ENCODE peak calls at places on chromosomes 1 and 21, in five cellular contexts. J is IMR-90, W is GM23338, P is uterus, C is Karpas-422. M is an unnamed sample.
A peak's percentile ranks its signal among the peaks of the same experiment; 100 is the strongest.

GRCh38 chr1:77430966-77431735 is 149.3 kb downstream of the AK5 start:
- DNase-seq in J (peak; percentile 21), W (no peak), P (no peak), C (no peak), M (no peak)

GRCh38 chr1:231601775-231602674 is 24.6 kb upstream of the DISC1 start:
- DNase-seq in J (peak; percentile 21), W (no peak), P (no peak), C (no peak), M (no peak)

GRCh38 chr21:41695513-41695912 is 71.3 kb downstream of the RIPK4 start:
- DNase-seq in J (no peak), W (no peak), P (no peak), C (no peak), M (no peak)

GRCh38 chr1:115811140-115811828 is 29.6 kb downstream of the NHLH2 start:
- DNase-seq in J (no peak), W (no peak), P (no peak), C (no peak), M (no peak)

GRCh38 chr21:40936771-40937261 is 89.9 kb upstream of the DSCAM start:
- DNase-seq in J (no peak), W (no peak), P (no peak), C (no peak), M (no peak)

GRCh38 chr1:198794498-198794897 is 155.7 kb downstream of the PTPRC start:
- DNase-seq in J (peak; percentile 85), W (no peak), P (no peak), C (no peak), M (no peak)

GRCh38 chr1:48047116-48047515 is 49.9 kb upstream of the TRABD2B start:
- DNase-seq in J (no peak), W (no peak), P (no peak), C (no peak), M (no peak)

GRCh38 chr1:25031966-25032667 is 102.0 kb upstream of the RUNX3 start:
- DNase-seq in J (peak; percentile 63), W (no peak), P (no peak), C (peak; percentile 95), M (peak; percentile 68)

GRCh38 chr1:5865774-5866173 is 126.5 kb downstream of the NPHP4 start:
- DNase-seq in J (no peak), W (no peak), P (no peak), C (no peak), M (no peak)

GRCh38 chr1:232238009-232238408 is 391.9 kb downstream of the SIPA1L2 start:
- DNase-seq in J (no peak), W (no peak), P (no peak), C (no peak), M (no peak)

GRCh38 chr1:14254184-14254583 is 344.3 kb upstream of the KAZN start:
- DNase-seq in J (no peak), W (no peak), P (peak; percentile 24), C (peak; percentile 97), M (no peak)

GRCh38 chr1:167722152-167722869 is 529 bp downstream of the MPZL1 start:
- DNase-seq in J (peak; percentile 19), W (peak; percentile 75), P (no peak), C (peak; percentile 57), M (peak; percentile 43)

GRCh38 chr1:110060034-110060661 is 10.3 kb downstream of the ALX3 start:
- DNase-seq in J (no peak), W (peak; percentile 81), P (no peak), C (peak; percentile 91), M (peak; percentile 73)

GRCh38 chr1:11046270-11046566 is 821 bp downstream of the MASP2 start:
- DNase-seq in J (no peak), W (no peak), P (peak; percentile 8), C (no peak), M (no peak)

GRCh38 chr1:29670752-29671151 is 434.4 kb downstream of the PTPRU start:
- DNase-seq in J (no peak), W (no peak), P (no peak), C (no peak), M (no peak)

GRCh38 chr1:1213153-1213918 is 617 bp downstream of the TNFRSF4 start:
- DNase-seq in J (no peak), W (no peak), P (no peak), C (no peak), M (peak; percentile 69)

GRCh38 chr21:27060190-27060589 is 93.3 kb upstream of the ADAMTS5 start:
- DNase-seq in J (peak; percentile 82), W (no peak), P (no peak), C (no peak), M (no peak)

GRCh38 chr1:156912861-156913808 is 7.3 kb upstream of the LRRC71 start:
- DNase-seq in J (no peak), W (peak; percentile 79), P (no peak), C (no peak), M (no peak)

GRCh38 chr1:203440780-203441179 is 34.8 kb upstream of the PRELP start:
- DNase-seq in J (peak; percentile 72), W (peak; percentile 32), P (peak; percentile 81), C (peak; percentile 80), M (peak; percentile 78)

GRCh38 chr1:184567648-184568047 is 180.8 kb downstream of the C1orf21 start:
- DNase-seq in J (peak; percentile 11), W (no peak), P (no peak), C (no peak), M (no peak)

GRCh38 chr1:184559117-184559713 is 172.4 kb downstream of the C1orf21 start:
- DNase-seq in J (no peak), W (no peak), P (no peak), C (no peak), M (no peak)

GRCh38 chr1:184567016-184567415 is 180.2 kb downstream of the C1orf21 start:
- DNase-seq in J (no peak), W (no peak), P (no peak), C (no peak), M (no peak)

GRCh38 chr1:184562801-184563200 is 176.0 kb downstream of the C1orf21 start:
- DNase-seq in J (no peak), W (no peak), P (no peak), C (no peak), M (no peak)

DNA sequence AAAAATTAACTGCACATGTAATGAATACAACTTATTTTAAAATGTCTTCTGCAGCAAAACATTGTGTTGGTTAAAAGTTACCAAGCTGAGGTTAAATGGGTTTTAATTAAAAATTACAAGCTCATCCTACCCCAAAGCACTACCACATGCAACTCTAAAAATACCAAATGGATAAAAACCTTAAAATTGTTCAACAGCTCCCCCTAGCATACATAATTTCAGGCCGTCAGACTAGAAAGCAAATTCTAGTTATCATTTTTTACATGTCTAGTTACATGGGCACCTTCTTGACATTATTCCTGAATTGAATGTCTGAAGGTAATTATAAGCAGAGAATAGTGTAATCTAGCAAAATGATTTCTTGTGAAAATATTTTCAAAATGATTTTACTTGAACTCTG is 176.5 kb downstream of the C1orf21 start:
- DNase-seq in J (peak; percentile 40), W (no peak), P (no peak), C (peak; percentile 53), M (no peak)
- H3K27ac ChIP-seq in J (no peak overlapping the region), W (no peak overlapping the region), P (peak overlapping the region; percentile 69), C (no peak overlapping the region), M (peak overlapping the region; percentile 33)

DNA sequence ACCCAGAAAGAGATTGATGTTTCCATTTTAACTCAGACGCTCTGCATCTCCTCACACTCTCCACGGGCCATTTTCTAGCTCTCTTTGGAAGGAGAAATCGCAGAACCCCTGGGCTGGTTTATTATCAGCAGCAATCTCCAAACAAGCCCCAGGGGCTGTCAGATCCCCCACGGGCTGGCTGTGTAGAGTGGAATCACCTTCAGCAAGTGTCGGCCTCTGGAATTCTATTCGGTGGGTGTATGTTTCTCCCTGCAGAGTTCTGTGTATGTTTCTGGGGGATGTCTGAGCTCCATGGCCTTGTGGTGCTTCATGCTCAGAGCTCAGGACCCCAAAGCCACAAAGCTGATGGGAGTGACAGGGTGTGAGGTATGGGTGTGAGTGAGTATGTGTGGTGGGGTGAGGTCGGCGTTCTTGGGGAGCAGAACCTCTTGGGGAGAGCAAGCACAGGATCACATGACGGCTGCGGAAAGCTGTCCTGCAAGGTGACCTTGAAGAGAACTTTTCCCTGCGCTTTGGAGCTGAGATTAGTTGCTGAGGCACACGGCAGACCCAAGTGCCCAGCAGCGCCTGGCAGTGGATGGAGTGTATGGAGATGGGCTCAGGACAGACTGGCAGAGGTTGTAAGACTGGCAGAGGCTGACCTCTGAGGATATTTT is 489 bp downstream of the ACOT11 start:
- DNase-seq in J (no peak), W (no peak), P (no peak), C (peak; percentile 25), M (no peak)
- H3K27ac ChIP-seq in J (no peak overlapping the region), W (no peak overlapping the region), P (peak overlapping the region; percentile 78), C (no peak overlapping the region), M (peak overlapping the region; percentile 98)

DNA sequence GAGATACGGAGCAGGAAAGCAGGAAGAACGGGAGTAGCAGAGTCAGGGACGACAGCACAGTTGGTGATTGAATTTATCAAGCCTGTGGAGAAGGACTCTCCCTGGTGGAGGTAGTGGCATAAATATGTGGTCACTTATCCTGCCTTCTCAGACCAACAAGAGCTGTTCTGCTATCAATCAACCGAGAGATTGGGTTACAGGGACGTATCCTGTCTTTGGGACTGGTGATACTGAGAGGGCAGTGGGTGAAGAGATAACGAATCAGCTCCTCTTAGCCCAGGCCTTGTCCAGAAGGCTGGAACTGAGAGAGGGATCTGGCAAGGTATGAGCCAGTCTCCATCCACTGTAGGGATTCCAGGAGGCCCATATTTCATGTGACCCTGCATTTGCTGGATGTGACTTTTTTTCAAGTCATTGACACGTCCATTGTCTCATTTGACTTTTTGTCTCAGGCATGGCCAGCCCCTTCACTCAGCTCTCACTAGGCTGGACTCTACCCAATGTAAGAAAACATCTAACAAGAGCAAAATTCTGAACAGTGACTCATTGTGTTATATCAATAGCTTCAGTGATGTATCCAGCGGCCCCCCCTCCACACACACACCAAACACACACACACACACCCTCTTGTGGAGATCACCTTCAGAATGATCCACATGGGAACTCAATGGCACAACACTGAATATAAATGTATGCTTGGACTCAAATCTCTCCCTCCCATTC is 11.3 kb downstream of the C1orf116 start:
- DNase-seq in J (peak; percentile 73), W (no peak), P (no peak), C (no peak), M (no peak)
- H3K27ac ChIP-seq in J (no peak overlapping the region), W (no peak overlapping the region), P (no peak overlapping the region), C (no peak overlapping the region), M (no peak overlapping the region)

GRCh38 chr1:32619701-32620485 is 30.5 kb downstream of the ZBTB8OS start:
- DNase-seq in J (peak; percentile 29), W (no peak), P (no peak), C (no peak), M (no peak)

GRCh38 chr1:32623775-32624174 is 26.6 kb downstream of the ZBTB8OS start:
- DNase-seq in J (no peak), W (no peak), P (no peak), C (no peak), M (no peak)

GRCh38 chr1:32622806-32623694 is 27.3 kb downstream of the ZBTB8OS start:
- DNase-seq in J (no peak), W (no peak), P (no peak), C (no peak), M (no peak)

GRCh38 chr1:32622205-32622604 is 28.1 kb downstream of the ZBTB8OS start:
- DNase-seq in J (no peak), W (no peak), P (no peak), C (no peak), M (no peak)

DNA sequence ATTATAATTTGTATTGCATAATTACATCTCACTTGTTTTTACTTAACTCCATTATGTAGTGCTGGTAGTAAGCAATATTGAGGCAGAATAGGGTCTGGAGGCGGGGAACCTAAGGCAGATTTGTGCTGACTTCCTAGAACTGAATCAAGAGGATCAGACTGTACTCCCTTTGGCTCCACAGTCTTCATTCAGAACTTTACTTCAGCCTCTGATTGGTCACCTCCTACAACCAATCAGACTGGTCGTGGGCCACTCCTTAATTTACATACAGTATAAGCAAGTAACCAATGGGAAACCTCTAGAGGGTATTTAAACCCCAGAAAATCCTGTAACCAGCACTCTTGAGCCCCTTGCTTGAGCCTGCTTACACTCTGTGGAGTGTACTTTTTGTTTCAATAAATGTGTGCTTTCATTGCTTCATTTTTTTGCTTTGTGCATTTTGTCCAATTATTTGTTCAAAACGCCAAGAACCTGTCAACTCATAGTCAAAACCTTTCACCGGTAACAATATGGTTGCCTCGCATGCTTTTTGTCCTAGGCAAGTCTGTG is 31.6 kb downstream of the ZBTB8OS start:
- DNase-seq in J (no peak), W (peak; percentile 49), P (no peak), C (peak; percentile 60), M (no peak)
- H3K27ac ChIP-seq in J (no peak overlapping the region), W (no peak overlapping the region), P (no peak overlapping the region), C (no peak overlapping the region), M (no peak overlapping the region)